ENCODE peak calls at places on chromosomes 7 and 10, in six cellular contexts. J is psoas muscle, Z is body of pancreas, C is cardiac fibroblast, P is gastrocnemius medialis, U is heart right ventricle. Y is an unnamed sample.
A peak's percentile ranks its signal among the peaks of the same experiment; 100 is the strongest.

GRCh38 chr7:79612027-79612426 is 158.6 kb upstream of the MAGI2 start:
- DNase-seq in J (no peak), Z (no peak), C (no peak), P (no peak), U (no peak), Y (no peak)

GRCh38 chr10:77350134-77350533 is 287.5 kb downstream of the KCNMA1 start:
- DNase-seq in J (no peak), Z (no peak), C (no peak), P (no peak), U (no peak), Y (no peak)

GRCh38 chr10:89367529-89367928 is 10.3 kb upstream of the IFIT1B start:
- DNase-seq in J (no peak), Z (no peak), C (no peak), P (no peak), U (no peak), Y (no peak)

GRCh38 chr10:63667596-63667995 is 146.4 kb downstream of the REEP3 start:
- DNase-seq in J (no peak), Z (no peak), C (no peak), P (no peak), U (no peak), Y (no peak)

GRCh38 chr10:108336836-108337235 is 1172.3 kb upstream of the SORCS1 start:
- DNase-seq in J (no peak), Z (no peak), C (no peak), P (no peak), U (no peak), Y (no peak)

GRCh38 chr7:117399820-117400422 is 27.4 kb downstream of the ASZ1 start:
- DNase-seq in J (no peak), Z (no peak), C (peak; percentile 15), P (no peak), U (no peak), Y (no peak)

GRCh38 chr7:157056246-157056645 is 45.8 kb upstream of the MNX1 start:
- DNase-seq in J (no peak), Z (no peak), C (no peak), P (no peak), U (no peak), Y (no peak)

GRCh38 chr10:79243211-79244067 is 103.8 kb upstream of the PPIF start:
- DNase-seq in J (no peak), Z (no peak), C (no peak), P (no peak), U (peak; percentile 59), Y (no peak)

GRCh38 chr7:46156039-46156438 is 235.0 kb upstream of the IGFBP3 start:
- DNase-seq in J (no peak), Z (no peak), C (no peak), P (no peak), U (no peak), Y (no peak)

GRCh38 chr7:46153583-46153950 is 232.5 kb upstream of the IGFBP3 start:
- DNase-seq in J (no peak), Z (no peak), C (no peak), P (no peak), U (no peak), Y (no peak)

GRCh38 chr7:46156835-46157234 is 235.8 kb upstream of the IGFBP3 start:
- DNase-seq in J (no peak), Z (no peak), C (no peak), P (no peak), U (no peak), Y (no peak)

GRCh38 chr7:46153951-46154787 is 233.1 kb upstream of the IGFBP3 start:
- DNase-seq in J (peak; percentile 20), Z (no peak), C (peak; percentile 52), P (no peak), U (no peak), Y (no peak)

DNA sequence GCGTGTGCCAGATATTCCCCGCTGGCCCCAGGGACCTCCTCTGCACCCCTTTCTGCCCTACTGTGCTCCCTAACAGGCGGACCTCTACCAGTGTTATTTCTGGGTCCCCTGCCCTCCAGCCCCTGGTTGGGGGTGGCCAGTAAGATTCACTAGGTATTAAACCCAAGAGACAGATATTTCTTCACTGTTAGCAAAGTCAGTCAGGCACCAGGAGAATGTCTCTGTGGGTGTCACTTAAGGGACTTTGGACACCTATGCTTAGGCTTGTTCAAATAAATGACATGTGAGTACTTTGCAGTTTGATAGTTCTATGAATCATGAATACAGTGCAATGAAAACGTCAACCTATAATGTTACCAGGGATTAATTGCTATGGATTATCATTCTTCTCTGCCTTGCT is 234.3 kb upstream of the IGFBP3 start:
- DNase-seq in J (no peak), Z (no peak), C (no peak), P (no peak), U (no peak), Y (no peak)
- H3K4me3 ChIP-seq in J (no peak overlapping the region), Z (no peak overlapping the region), C (no peak overlapping the region), P (no peak overlapping the region), U (no peak overlapping the region), Y (no peak overlapping the region)

GRCh38 chr10:135601-136464 is 578 bp downstream of the ZMYND11 start:
- DNase-seq in J (peak; percentile 70), Z (peak; percentile 70), C (peak; percentile 60), P (peak; percentile 45), U (peak; percentile 75), Y (no peak)
- TF ChIP-seq CTCF in J (no peak), Z (no peak), C (no peak), P (no peak), U (no peak), Y (no peak)

GRCh38 chr7:143884978-143885559 is 16.9 kb downstream of the TCAF1 start:
- DNase-seq in J (peak; percentile 49), Z (no peak), C (peak; percentile 50), P (no peak), U (peak; percentile 31), Y (peak; percentile 37)

GRCh38 chr7:143885951-143886350 is 16.0 kb downstream of the TCAF1 start:
- DNase-seq in J (no peak), Z (no peak), C (no peak), P (no peak), U (no peak), Y (no peak)

GRCh38 chr7:143882611-143883078 is 19.3 kb downstream of the TCAF1 start:
- DNase-seq in J (peak; percentile 76), Z (peak; percentile 32), C (peak; percentile 51), P (peak; percentile 24), U (peak; percentile 85), Y (peak; percentile 23)

GRCh38 chr7:143882020-143882610 is 19.9 kb downstream of the TCAF1 start:
- DNase-seq in J (peak; percentile 74), Z (no peak), C (peak; percentile 43), P (peak; percentile 34), U (peak; percentile 85), Y (peak; percentile 36)

DNA sequence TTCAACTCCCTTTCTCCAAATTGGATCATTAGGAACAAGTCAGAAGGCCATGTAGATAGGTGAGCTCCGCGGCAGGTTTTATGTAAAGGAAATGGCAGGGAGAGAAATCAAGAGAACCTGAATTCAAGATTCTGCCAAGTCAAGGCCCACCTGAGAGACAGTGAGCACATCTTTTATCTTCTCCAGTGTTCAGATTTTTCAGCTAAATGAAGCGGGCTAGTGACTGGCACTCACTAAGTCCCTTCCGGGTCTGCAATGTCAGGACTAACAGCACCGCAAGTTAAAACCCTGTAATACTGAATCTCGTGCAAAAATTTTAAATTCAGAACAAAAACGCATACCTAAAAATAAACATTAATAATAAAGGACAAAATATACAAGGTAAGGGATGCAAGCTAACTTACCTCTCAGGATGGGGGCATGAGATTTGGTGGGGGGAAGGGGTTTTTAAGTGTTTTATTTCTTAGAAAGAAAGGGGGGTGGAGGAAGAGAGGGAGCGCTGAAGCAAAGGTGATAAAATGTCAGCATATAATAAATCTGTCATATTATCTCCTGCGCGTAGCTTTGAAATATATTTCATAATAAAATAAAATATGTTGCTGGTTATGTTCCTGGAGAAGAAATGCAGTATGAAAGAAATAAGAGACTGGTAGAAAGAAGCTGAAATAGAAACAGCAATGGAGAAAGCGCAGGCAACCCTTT is 17.5 kb downstream of the TCAF1 start:
- DNase-seq in J (no peak), Z (no peak), C (no peak), P (no peak), U (no peak), Y (no peak)
- H3K4me3 ChIP-seq in J (peak overlapping the region; percentile 56), Z (no peak overlapping the region), C (peak overlapping the region; percentile 46), P (peak overlapping the region; percentile 52), U (no peak overlapping the region), Y (peak overlapping the region; percentile 78)

DNA sequence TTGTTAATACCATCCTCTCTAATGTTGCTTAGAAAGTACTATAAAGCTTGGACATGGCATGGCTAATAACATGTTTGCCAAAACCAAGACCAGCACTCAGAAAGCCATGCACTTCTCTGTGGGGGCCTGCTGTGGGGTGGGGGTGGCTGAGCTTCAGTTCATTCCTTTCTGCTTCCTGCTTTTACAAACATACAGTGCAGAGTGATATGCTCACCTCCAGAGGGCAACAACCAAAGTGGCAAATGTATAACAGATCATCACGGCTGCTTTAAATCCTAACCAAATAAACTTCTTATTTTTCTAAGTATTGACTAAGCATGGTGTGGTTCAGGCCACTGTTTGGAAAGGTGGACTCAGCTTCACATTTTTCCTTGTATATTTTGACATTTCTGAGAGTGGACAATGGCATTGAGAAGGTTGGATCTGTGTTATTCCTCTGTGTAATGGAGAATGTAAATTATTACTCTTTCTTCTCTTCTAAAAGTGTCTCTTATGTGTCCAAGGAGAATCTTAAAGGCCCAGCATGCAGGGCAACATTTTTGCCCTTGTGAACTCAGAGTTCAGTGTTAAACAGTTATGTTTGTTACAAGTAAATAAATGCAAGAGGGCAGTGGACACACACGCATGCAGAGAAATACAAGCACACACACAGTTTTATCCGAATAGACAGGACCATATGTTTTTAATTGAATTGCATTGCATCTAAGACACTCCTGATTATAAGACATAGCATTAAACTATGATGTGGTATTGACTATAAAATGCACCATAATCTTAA is 186.1 kb downstream of the HERPUD2 start:
- DNase-seq in J (no peak), Z (no peak), C (no peak), P (no peak), U (no peak), Y (no peak)
- TF ChIP-seq CTCF in J (no peak), Z (no peak), C (no peak), P (no peak), U (no peak), Y (no peak)

DNA sequence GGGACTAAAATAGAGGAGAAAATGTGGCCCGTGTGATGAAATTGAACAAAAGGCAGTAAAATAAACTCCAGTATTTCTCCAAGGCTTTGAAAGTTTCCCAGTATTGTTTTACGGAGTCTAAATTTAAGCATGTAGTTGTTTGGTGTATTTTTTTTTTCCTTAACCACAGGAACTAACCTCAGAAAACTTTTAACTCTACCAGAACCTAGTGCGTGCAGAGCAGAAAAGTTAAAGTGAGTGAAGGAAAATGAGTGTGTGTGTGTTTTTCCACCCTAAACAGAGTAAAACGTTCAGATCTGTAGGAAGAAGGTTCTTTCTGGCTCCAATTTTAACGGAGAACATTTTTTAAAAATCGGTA is 812 bp downstream of the PROSER2 start:
- DNase-seq in J (no peak), Z (no peak), C (peak; percentile 39), P (no peak), U (no peak), Y (no peak)
- H3K4me3 ChIP-seq in J (peak overlapping the region; percentile 71), Z (peak overlapping the region; percentile 94), C (peak overlapping the region; percentile 71), P (peak overlapping the region; percentile 54), U (peak overlapping the region; percentile 47), Y (peak overlapping the region; percentile 65)

DNA sequence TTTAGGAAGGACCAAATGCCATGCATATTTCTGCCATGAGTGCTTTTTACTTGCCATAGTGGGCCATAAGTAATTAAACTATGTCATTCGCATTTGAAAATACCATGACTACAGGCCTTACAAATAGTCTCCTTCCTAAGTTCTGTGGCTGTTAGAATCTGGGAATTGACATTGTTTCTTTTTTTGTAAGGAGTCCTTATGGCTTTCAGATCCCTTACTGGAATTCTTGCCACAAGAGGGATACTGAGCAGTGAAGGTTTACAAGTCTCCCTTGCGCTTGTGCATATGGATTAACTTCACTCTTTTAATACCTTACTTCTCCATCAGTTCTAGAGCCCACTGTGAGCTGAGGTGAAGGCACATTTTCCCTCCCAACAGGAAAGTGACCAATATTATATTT is 166.0 kb downstream of the NRG3 start:
- DNase-seq in J (no peak), Z (no peak), C (peak; percentile 12), P (no peak), U (no peak), Y (no peak)
- TF ChIP-seq CTCF in J (no peak), Z (no peak), C (no peak), P (no peak), U (no peak), Y (no peak)

Y was measured in astrocyte of the cerebellum.